ENCODE peak calls at places on chromosomes 2 and 18, in five cellular contexts. L is GM12878, X is ovary, B is fibroblast of the aortic adventitia, V is IMR-90. D is an unnamed sample.

GRCh38 chr2:170966648-170967396 is 37.8 kb downstream of the GORASP2 start:
- DNase-seq in X (no peak), V (no peak), L (no peak), B (no peak), D (no peak)

GRCh38 chr2:167783266-167784070 is 463.9 kb downstream of the STK39 start:
- DNase-seq in X (no peak), V (peak), B (no peak), L (no peak), D (peak)

GRCh38 chr2:218878941-218879761 is 1.5 kb upstream of the WNT10A start:
- DNase-seq in V (no peak), L (no peak), X (no peak), B (no peak), D (no peak)

GRCh38 chr2:171574149-171574795 is 52.0 kb downstream of the CYBRD1 start:
- DNase-seq in X (peak), V (peak), B (peak), L (peak), D (peak)

GRCh38 chr2:36834721-36835120 is 131.6 kb downstream of the STRN start:
- DNase-seq in B (no peak), L (no peak), X (no peak), V (no peak), D (no peak)

GRCh38 chr2:28565720-28566295 is 69.9 kb downstream of the PLB1 start:
- DNase-seq in B (no peak), X (no peak), V (no peak), L (no peak), D (no peak)

GRCh38 chr2:173806761-173807160 is 158.4 kb downstream of the SP3 start:
- DNase-seq in L (no peak), B (no peak), V (peak), X (no peak), D (peak)

GRCh38 chr18:24270358-24270936 is 127.2 kb downstream of the OSBPL1A start:
- DNase-seq in X (no peak), V (peak), B (no peak), L (no peak), D (peak)

GRCh38 chr2:174590928-174591648 is 6.5 kb downstream of the WIPF1 start:
- DNase-seq in L (no peak), X (no peak), V (peak), B (peak), D (no peak)

GRCh38 chr2:40433739-40434138 is 18.2 kb downstream of the SLC8A1 start:
- DNase-seq in X (no peak), V (no peak), B (peak), L (no peak), D (no peak)

GRCh38 chr2:108074150-108074549 is 87.8 kb downstream of the SLC5A7 start:
- DNase-seq in V (no peak), X (no peak), B (no peak), L (no peak), D (no peak)

GRCh38 chr2:168277276-168277675 is 29.9 kb upstream of the STK39 start:
- DNase-seq in L (no peak), V (no peak), X (no peak), B (no peak), D (no peak)

GRCh38 chr2:233115121-233115520 is 55.0 kb downstream of the INPP5D start:
- DNase-seq in V (no peak), B (no peak), X (no peak), L (no peak), D (no peak)

GRCh38 chr18:48077291-48077690 is 146.8 kb upstream of the SMAD2 start:
- DNase-seq in V (no peak), X (no peak), L (no peak), B (no peak), D (no peak)

GRCh38 chr18:56235061-56235772 is 403.2 kb downstream of the TXNL1 start:
- DNase-seq in V (no peak), X (no peak), B (no peak), L (no peak), D (no peak)

GRCh38 chr2:170465241-170465640 is 249.9 kb upstream of the SP5 start:
- DNase-seq in V (no peak), X (no peak), B (no peak), L (no peak), D (peak)

GRCh38 chr18:3885209-3885792 is 435.3 kb downstream of the TGIF1 start:
- DNase-seq in L (no peak), V (no peak), B (no peak), X (no peak), D (no peak)

GRCh38 chr2:68487773-68488355 is 20.5 kb downstream of the APLF start:
- DNase-seq in V (peak), L (no peak), X (no peak), B (peak), D (peak)

GRCh38 chr18:44536619-44537018 is 144.1 kb upstream of the SETBP1 start:
- DNase-seq in X (no peak), B (no peak), L (no peak), V (no peak), D (no peak)

GRCh38 chr2:238155051-238155760 is 3.6 kb upstream of the ERFE start:
- DNase-seq in X (no peak), B (peak), V (peak), L (no peak), D (peak)

GRCh38 chr18:22108674-22109073 is 60.7 kb upstream of the GATA6 start:
- DNase-seq in V (no peak), B (peak), X (no peak), L (no peak), D (peak)

GRCh38 chr18:5106730-5107129 is 90.3 kb downstream of the AKAIN1 start:
- DNase-seq in B (no peak), L (no peak), X (no peak), V (no peak), D (no peak)
- TF ChIP-seq CTCF in B (no peak), L (peak), X (no peak), V (no peak), D (no peak)

GRCh38 chr2:17814601-17815000 is 1.7 kb upstream of the MSGN1 start:
- DNase-seq in V (no peak), L (no peak), X (no peak), B (no peak), D (no peak)

GRCh38 chr2:17816396-17817245 is at the start of gene MSGN1:
- DNase-seq in B (no peak), L (no peak), V (no peak), X (no peak), D (no peak)

GRCh38 chr2:17815466-17816184 is 635 bp upstream of the MSGN1 start:
- DNase-seq in V (no peak), B (no peak), X (no peak), L (no peak), D (no peak)

GRCh38 chr2:17813015-17813741 is 3.1 kb upstream of the MSGN1 start:
- DNase-seq in B (no peak), V (peak), L (no peak), X (no peak), D (peak)

DNA sequence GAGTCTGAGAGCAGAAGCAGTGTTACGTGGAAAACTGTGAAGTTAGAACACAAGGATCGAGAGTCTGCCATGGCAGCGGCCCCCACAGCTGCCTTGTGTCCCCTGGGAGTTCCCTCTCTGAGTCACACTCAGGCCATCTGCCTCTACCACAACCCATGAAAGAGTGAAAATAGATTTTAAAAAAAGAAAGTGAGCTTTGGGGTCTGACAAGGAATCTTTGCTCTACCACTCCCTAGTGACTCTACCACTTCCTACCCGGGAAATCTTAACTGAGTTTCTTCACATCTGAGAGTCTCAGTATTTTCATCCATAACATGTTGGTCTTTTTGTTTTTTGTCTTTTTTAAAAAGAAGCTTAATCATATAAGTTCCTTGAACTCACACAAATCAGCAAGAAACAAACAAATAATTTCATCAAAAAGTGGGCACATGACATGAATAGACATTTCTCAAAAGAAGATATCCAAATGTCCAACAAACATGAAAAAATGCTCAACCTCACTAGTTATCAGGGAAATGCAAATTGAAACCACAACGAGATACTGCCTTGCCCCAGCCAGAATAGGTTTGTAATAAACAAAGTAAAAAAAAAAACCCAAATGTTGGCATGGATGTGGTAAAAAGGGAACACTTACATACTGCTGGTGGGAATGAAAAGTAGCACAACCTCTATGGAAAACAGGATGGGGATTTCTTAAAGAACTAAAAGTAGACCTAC is 2.4 kb upstream of the MSGN1 start:
- DNase-seq in B (peak), L (peak), X (no peak), V (no peak), D (peak)
- H3K4me3 ChIP-seq in B (no peak), L (peak), X (no peak), V (no peak), D (no peak)

GRCh38 chr2:31979966-31980365 is 30.8 kb downstream of the MEMO1 start:
- DNase-seq in B (peak), L (no peak), X (no peak), V (no peak), D (peak)

GRCh38 chr2:31983762-31984467 is 26.9 kb downstream of the MEMO1 start:
- DNase-seq in L (no peak), B (no peak), X (no peak), V (peak), D (no peak)

GRCh38 chr2:31978436-31978835 is 32.4 kb downstream of the MEMO1 start:
- DNase-seq in V (no peak), L (no peak), X (no peak), B (no peak), D (no peak)

GRCh38 chr2:31978998-31979397 is 31.8 kb downstream of the MEMO1 start:
- DNase-seq in L (no peak), B (no peak), V (no peak), X (no peak), D (no peak)

GRCh38 chr2:31980674-31981356 is 30.0 kb downstream of the MEMO1 start:
- DNase-seq in V (peak), X (no peak), B (peak), L (peak), D (peak)
- TF ChIP-seq CTCF in V (no peak), X (no peak), B (no peak), L (no peak), D (no peak)

GRCh38 chr2:189302274-189302948 is 122.8 kb upstream of the COL5A2 start:
- DNase-seq in B (no peak), X (no peak), L (no peak), V (peak), D (peak)
- H3K4me3 ChIP-seq in B (no peak), X (no peak), L (no peak), V (no peak), D (no peak)

GRCh38 chr2:47664817-47665216 is 118.1 kb upstream of the MSH6 start:
- DNase-seq in B (no peak), X (no peak), V (no peak), L (no peak), D (peak)
- TF ChIP-seq CTCF in B (no peak), X (no peak), V (no peak), L (peak), D (peak)

GRCh38 chr2:69624153-69624552 is 19.4 kb downstream of the AAK1 start:
- DNase-seq in L (no peak), X (no peak), V (peak), B (peak), D (no peak)
- H3K4me3 ChIP-seq in L (no peak), X (no peak), V (no peak), B (no peak), D (no peak)

GRCh38 chr2:86064006-86064405 is 41.7 kb downstream of the POLR1A start:
- DNase-seq in B (no peak), X (no peak), V (peak), L (no peak), D (peak)
- TF ChIP-seq CTCF in B (no peak), X (no peak), V (no peak), L (no peak), D (no peak)

GRCh38 chr18:69257861-69258458 is 142.7 kb upstream of the DOK6 start:
- DNase-seq in X (no peak), L (no peak), B (peak), V (peak), D (peak)
- H3K4me3 ChIP-seq in X (no peak), L (no peak), B (no peak), V (no peak), D (no peak)

GRCh38 chr18:76679259-76679658 is 143.1 kb upstream of the ZNF236 start:
- DNase-seq in V (no peak), X (no peak), B (no peak), L (no peak), D (no peak)
- TF ChIP-seq CTCF in V (peak), X (no peak), B (no peak), L (no peak), D (no peak)